ENCODE peak calls at places on chromosome 6, in six cellular contexts. One of them, this sample, is unnamed.
A peak's percentile ranks its signal among the peaks of the same experiment; 100 is the strongest.

GRCh38 chr6:105363100-105363754 is 39.7 kb downstream of the PREP start:
- DNase-seq in trophoblast cell: no peak
- DNase-seq in neuronal stem cell: no peak
- DNase-seq in H1: no peak
- DNase-seq in mesenchymal stem cell: peak; percentile 52
- DNase-seq in H9: no peak
- DNase-seq in this sample: peak; percentile 47

GRCh38 chr6:9233226-9233625 is 797.9 kb upstream of the SLC35B3 start:
- DNase-seq in trophoblast cell: no peak
- DNase-seq in mesenchymal stem cell: no peak
- DNase-seq in neuronal stem cell: no peak
- DNase-seq in H9: no peak
- DNase-seq in H1: no peak
- DNase-seq in this sample: no peak

GRCh38 chr6:83592770-83593394 is 80.5 kb downstream of the PRSS35 start:
- DNase-seq in H9: peak; percentile 45
- DNase-seq in trophoblast cell: peak; percentile 38
- DNase-seq in H1: no peak
- DNase-seq in neuronal stem cell: no peak
- DNase-seq in mesenchymal stem cell: peak; percentile 38
- DNase-seq in this sample: peak; percentile 17

GRCh38 chr6:85493389-85493788 is 43.5 kb downstream of the NT5E start:
- DNase-seq in mesenchymal stem cell: no peak
- DNase-seq in H1: no peak
- DNase-seq in H9: no peak
- DNase-seq in neuronal stem cell: no peak
- DNase-seq in trophoblast cell: no peak
- DNase-seq in this sample: no peak

GRCh38 chr6:116562614-116563013 is 8.7 kb upstream of the RWDD1 start:
- DNase-seq in neuronal stem cell: no peak
- DNase-seq in H1: no peak
- DNase-seq in trophoblast cell: no peak
- DNase-seq in mesenchymal stem cell: peak; percentile 7
- DNase-seq in H9: no peak
- DNase-seq in this sample: no peak

GRCh38 chr6:78465042-78465634 is 402.2 kb upstream of the IRAK1BP1 start:
- DNase-seq in neuronal stem cell: no peak
- DNase-seq in mesenchymal stem cell: no peak
- DNase-seq in H9: no peak
- DNase-seq in H1: no peak
- DNase-seq in trophoblast cell: no peak
- DNase-seq in this sample: no peak

GRCh38 chr6:150710236-150710635 is 110.6 kb downstream of the PLEKHG1 start:
- DNase-seq in mesenchymal stem cell: no peak
- DNase-seq in H9: no peak
- DNase-seq in H1: no peak
- DNase-seq in neuronal stem cell: no peak
- DNase-seq in trophoblast cell: no peak
- DNase-seq in this sample: no peak

GRCh38 chr6:20351529-20351928 is 50.1 kb upstream of the E2F3 start:
- DNase-seq in H1: no peak
- DNase-seq in mesenchymal stem cell: peak; percentile 39
- DNase-seq in H9: no peak
- DNase-seq in neuronal stem cell: no peak
- DNase-seq in trophoblast cell: no peak
- DNase-seq in this sample: no peak

GRCh38 chr6:10217111-10217510 is 197.8 kb downstream of the TFAP2A start:
- DNase-seq in H1: no peak
- DNase-seq in neuronal stem cell: no peak
- DNase-seq in trophoblast cell: peak; percentile 60
- DNase-seq in H9: no peak
- DNase-seq in mesenchymal stem cell: no peak
- DNase-seq in this sample: no peak

GRCh38 chr6:158958504-158959386 is 41.3 kb downstream of the RSPH3 start:
- DNase-seq in H1: no peak
- DNase-seq in trophoblast cell: peak; percentile 56
- DNase-seq in mesenchymal stem cell: no peak
- DNase-seq in neuronal stem cell: no peak
- DNase-seq in H9: no peak
- DNase-seq in this sample: no peak

GRCh38 chr6:141610741-141611140 is 522.0 kb upstream of the GJE1 start:
- DNase-seq in mesenchymal stem cell: peak; percentile 63
- DNase-seq in H1: no peak
- DNase-seq in neuronal stem cell: no peak
- DNase-seq in trophoblast cell: peak; percentile 81
- DNase-seq in H9: no peak
- DNase-seq in this sample: peak; percentile 51

GRCh38 chr6:35049885-35050284 is 91.3 kb downstream of the TCP11 start:
- DNase-seq in H1: no peak
- DNase-seq in trophoblast cell: no peak
- DNase-seq in H9: no peak
- DNase-seq in neuronal stem cell: no peak
- DNase-seq in mesenchymal stem cell: peak; percentile 90
- DNase-seq in this sample: peak; percentile 93

GRCh38 chr6:132392792-132393191 is 8.5 kb downstream of the MOXD1 start:
- DNase-seq in mesenchymal stem cell: no peak
- DNase-seq in neuronal stem cell: no peak
- DNase-seq in trophoblast cell: peak; percentile 48
- DNase-seq in H1: no peak
- DNase-seq in H9: peak; percentile 25
- DNase-seq in this sample: no peak

GRCh38 chr6:1767481-1768246 is 157.9 kb downstream of the FOXC1 start:
- DNase-seq in trophoblast cell: peak; percentile 19
- DNase-seq in H9: no peak
- DNase-seq in neuronal stem cell: no peak
- DNase-seq in mesenchymal stem cell: peak; percentile 23
- DNase-seq in H1: no peak
- DNase-seq in this sample: peak; percentile 46

GRCh38 chr6:12150812-12151432 is 138.8 kb downstream of the HIVEP1 start:
- DNase-seq in trophoblast cell: peak; percentile 57
- DNase-seq in mesenchymal stem cell: peak; percentile 21
- DNase-seq in H9: peak; percentile 63
- DNase-seq in H1: peak; percentile 67
- DNase-seq in neuronal stem cell: no peak
- DNase-seq in this sample: no peak

GRCh38 chr6:158818580-158819212 is 472 bp downstream of the EZR start:
- DNase-seq in mesenchymal stem cell: peak; percentile 83
- DNase-seq in trophoblast cell: peak; percentile 92
- DNase-seq in H1: peak; percentile 80
- DNase-seq in H9: peak; percentile 69
- DNase-seq in neuronal stem cell: peak; percentile 56
- DNase-seq in this sample: peak; percentile 65

GRCh38 chr6:14986370-14986769 is 259.5 kb upstream of the JARID2 start:
- DNase-seq in trophoblast cell: no peak
- DNase-seq in mesenchymal stem cell: no peak
- DNase-seq in H9: no peak
- DNase-seq in neuronal stem cell: no peak
- DNase-seq in H1: no peak
- DNase-seq in this sample: no peak

GRCh38 chr6:107185570-107185969 is 70.3 kb upstream of the BEND3 start:
- DNase-seq in trophoblast cell: peak; percentile 53
- DNase-seq in mesenchymal stem cell: peak; percentile 14
- DNase-seq in neuronal stem cell: no peak
- DNase-seq in H9: peak; percentile 49
- DNase-seq in H1: no peak
- DNase-seq in this sample: peak; percentile 11

GRCh38 chr6:2990932-2991506 is 8.7 kb upstream of the NQO2 start:
- DNase-seq in neuronal stem cell: no peak
- DNase-seq in H1: no peak
- DNase-seq in trophoblast cell: no peak
- DNase-seq in H9: no peak
- DNase-seq in mesenchymal stem cell: peak; percentile 41
- DNase-seq in this sample: no peak

GRCh38 chr6:2988426-2989331 is 11.0 kb upstream of the NQO2 start:
- DNase-seq in H9: peak; percentile 94
- DNase-seq in trophoblast cell: peak; percentile 98
- DNase-seq in H1: peak; percentile 92
- DNase-seq in neuronal stem cell: peak; percentile 88
- DNase-seq in mesenchymal stem cell: peak; percentile 98
- DNase-seq in this sample: peak; percentile 95

GRCh38 chr6:2990179-2990931 is 9.3 kb upstream of the NQO2 start:
- DNase-seq in H1: no peak
- DNase-seq in neuronal stem cell: no peak
- DNase-seq in H9: no peak
- DNase-seq in mesenchymal stem cell: peak; percentile 81
- DNase-seq in trophoblast cell: peak; percentile 41
- DNase-seq in this sample: no peak

GRCh38 chr6:2988076-2988425 is 11.6 kb upstream of the NQO2 start:
- DNase-seq in H1: no peak
- DNase-seq in neuronal stem cell: no peak
- DNase-seq in H9: no peak
- DNase-seq in mesenchymal stem cell: no peak
- DNase-seq in trophoblast cell: no peak
- DNase-seq in this sample: no peak

DNA sequence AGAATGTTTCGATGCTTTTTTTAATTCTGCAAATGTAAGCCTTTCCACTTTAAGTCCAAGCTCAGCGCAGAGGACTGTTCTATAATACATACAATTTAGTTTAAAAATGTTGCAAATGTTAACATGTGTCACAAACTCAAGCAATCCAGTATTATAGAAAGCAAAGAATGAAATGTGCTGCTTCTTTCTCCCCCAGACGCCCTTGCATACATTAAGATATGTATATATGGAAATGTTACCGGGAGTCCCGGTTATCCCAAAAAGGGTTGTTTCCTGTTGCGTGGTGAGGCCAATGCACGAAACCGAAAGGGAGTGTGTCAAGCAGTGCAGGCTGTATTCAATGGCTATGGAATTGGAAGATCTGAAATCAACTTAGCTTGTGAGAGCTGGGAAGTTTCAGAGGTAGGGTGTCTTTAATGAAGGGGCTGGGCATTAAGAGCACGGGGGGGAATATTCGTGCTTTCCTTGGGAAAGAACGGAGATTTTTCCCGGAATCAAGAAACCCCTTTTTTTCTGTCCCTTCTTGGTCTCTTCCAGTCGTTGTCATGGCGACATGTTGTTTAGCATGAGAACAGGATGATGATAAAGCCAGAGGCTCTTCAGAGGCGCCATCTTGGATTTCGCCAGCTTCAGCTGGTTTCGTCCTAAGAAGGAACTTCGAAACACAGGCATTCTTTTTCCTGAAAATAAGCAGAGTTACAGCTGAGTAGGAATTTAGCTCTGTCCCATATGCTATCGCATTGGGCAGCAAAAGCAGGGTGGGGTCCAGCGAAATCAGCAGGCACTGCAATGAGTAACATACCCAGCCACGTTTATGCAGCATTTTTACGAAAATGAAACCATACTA is 10.1 kb upstream of the NQO2 start:
- DNase-seq in H9: peak; percentile 90
- DNase-seq in H1: peak; percentile 75
- DNase-seq in neuronal stem cell: peak; percentile 96
- DNase-seq in trophoblast cell: peak; percentile 99
- DNase-seq in mesenchymal stem cell: peak; percentile 99
- DNase-seq in this sample: peak; percentile 95
- H3K18ac ChIP-seq in H9: peak overlapping the region; percentile 99
- H3K18ac ChIP-seq in H1: peak overlapping the region; percentile 96
- H3K18ac ChIP-seq in neuronal stem cell: peak overlapping the region; percentile 85
- H3K18ac ChIP-seq in trophoblast cell: peak overlapping the region; percentile 79
- H3K18ac ChIP-seq in mesenchymal stem cell: peak overlapping the region; percentile 99
- H3K18ac ChIP-seq in this sample: peak overlapping the region; percentile 99

GRCh38 chr6:90694802-90695201 is 107.9 kb upstream of the MAP3K7 start:
- DNase-seq in neuronal stem cell: no peak
- DNase-seq in H1: no peak
- DNase-seq in trophoblast cell: no peak
- DNase-seq in H9: no peak
- DNase-seq in mesenchymal stem cell: no peak
- DNase-seq in this sample: no peak

GRCh38 chr6:90691823-90692222 is 105.0 kb upstream of the MAP3K7 start:
- DNase-seq in mesenchymal stem cell: no peak
- DNase-seq in trophoblast cell: peak; percentile 53
- DNase-seq in H1: no peak
- DNase-seq in H9: no peak
- DNase-seq in neuronal stem cell: no peak
- DNase-seq in this sample: no peak

GRCh38 chr6:90701146-90701781 is 114.4 kb upstream of the MAP3K7 start:
- DNase-seq in H9: peak; percentile 77
- DNase-seq in neuronal stem cell: no peak
- DNase-seq in trophoblast cell: peak; percentile 20
- DNase-seq in mesenchymal stem cell: no peak
- DNase-seq in H1: peak; percentile 65
- DNase-seq in this sample: no peak

DNA sequence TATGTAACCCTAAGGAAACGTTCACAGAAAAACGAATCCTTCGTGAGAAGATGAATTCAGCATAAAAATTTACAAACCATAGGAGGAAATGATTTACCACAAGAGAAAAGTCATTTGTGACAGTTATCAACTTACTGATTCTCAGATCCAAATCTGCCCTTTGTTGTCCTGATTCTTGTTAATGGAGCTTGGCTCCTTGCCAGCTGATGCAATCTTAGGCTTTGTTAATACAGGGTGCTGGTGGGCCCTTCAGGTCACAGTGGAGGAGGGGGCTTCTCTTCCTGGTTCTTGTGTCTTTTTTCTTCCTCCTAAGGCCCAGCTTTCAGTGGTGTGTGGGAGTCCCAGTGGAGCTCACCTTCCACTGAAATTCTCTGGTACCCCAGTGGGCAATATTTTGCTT is 108.4 kb upstream of the MAP3K7 start:
- DNase-seq in H9: no peak
- DNase-seq in mesenchymal stem cell: no peak
- DNase-seq in trophoblast cell: no peak
- DNase-seq in neuronal stem cell: no peak
- DNase-seq in H1: no peak
- DNase-seq in this sample: no peak
- H2BK120ac ChIP-seq in H9: no peak overlapping the region
- H2BK120ac ChIP-seq in mesenchymal stem cell: no peak overlapping the region
- H2BK120ac ChIP-seq in trophoblast cell: no peak overlapping the region
- H2BK120ac ChIP-seq in neuronal stem cell: no peak overlapping the region
- H2BK120ac ChIP-seq in H1: no peak overlapping the region
- H2BK120ac ChIP-seq in this sample: no peak overlapping the region

GRCh38 chr6:162750776-162751175 is 23.0 kb downstream of the PACRG start:
- DNase-seq in trophoblast cell: peak; percentile 50
- DNase-seq in mesenchymal stem cell: no peak
- DNase-seq in neuronal stem cell: no peak
- DNase-seq in H9: no peak
- DNase-seq in H1: no peak
- DNase-seq in this sample: peak; percentile 2
- H2AFZ ChIP-seq in trophoblast cell: no peak overlapping the region
- H2AFZ ChIP-seq in mesenchymal stem cell: no peak overlapping the region
- H2AFZ ChIP-seq in neuronal stem cell: no peak overlapping the region
- H2AFZ ChIP-seq in H9: no peak overlapping the region
- H2AFZ ChIP-seq in H1: no peak overlapping the region
- H2AFZ ChIP-seq in this sample: no peak overlapping the region

GRCh38 chr6:143940011-143940597 is 68.0 kb downstream of the PLAGL1 start:
- DNase-seq in H1: no peak
- DNase-seq in H9: no peak
- DNase-seq in neuronal stem cell: no peak
- DNase-seq in trophoblast cell: peak; percentile 74
- DNase-seq in mesenchymal stem cell: peak; percentile 43
- DNase-seq in this sample: peak; percentile 38

GRCh38 chr6:143936986-143937765 is 70.9 kb downstream of the PLAGL1 start:
- DNase-seq in neuronal stem cell: no peak
- DNase-seq in H9: no peak
- DNase-seq in H1: no peak
- DNase-seq in mesenchymal stem cell: no peak
- DNase-seq in trophoblast cell: no peak
- DNase-seq in this sample: no peak

GRCh38 chr6:143934867-143935266 is 70.6 kb downstream of the ZC2HC1B start:
- DNase-seq in trophoblast cell: no peak
- DNase-seq in mesenchymal stem cell: no peak
- DNase-seq in H9: no peak
- DNase-seq in neuronal stem cell: no peak
- DNase-seq in H1: no peak
- DNase-seq in this sample: no peak

GRCh38 chr6:143939364-143939763 is 68.7 kb downstream of the PLAGL1 start:
- DNase-seq in H1: no peak
- DNase-seq in neuronal stem cell: no peak
- DNase-seq in trophoblast cell: no peak
- DNase-seq in mesenchymal stem cell: no peak
- DNase-seq in H9: no peak
- DNase-seq in this sample: no peak

GRCh38 chr6:143936347-143936746 is 71.7 kb downstream of the PLAGL1 start:
- DNase-seq in neuronal stem cell: no peak
- DNase-seq in mesenchymal stem cell: no peak
- DNase-seq in H9: no peak
- DNase-seq in trophoblast cell: no peak
- DNase-seq in H1: no peak
- DNase-seq in this sample: no peak
- H3K18ac ChIP-seq in neuronal stem cell: no peak overlapping the region
- H3K18ac ChIP-seq in mesenchymal stem cell: no peak overlapping the region
- H3K18ac ChIP-seq in H9: no peak overlapping the region
- H3K18ac ChIP-seq in trophoblast cell: no peak overlapping the region
- H3K18ac ChIP-seq in H1: no peak overlapping the region
- H3K18ac ChIP-seq in this sample: no peak overlapping the region

This sample was measured in IMR-90.